ENCODE peak calls at places on chromosomes 6 and 20, in five cellular contexts. R, U, S, L and A are unnamed samples.

GRCh38 chr6:113719056-113719455 is 138.1 kb upstream of the MARCKS start:
- DNase-seq in R (no peak), U (no peak), S (peak), L (peak), A (no peak)

GRCh38 chr6:30206152-30206551 is 7.1 kb downstream of the TRIM26 start:
- DNase-seq in R (no peak), U (no peak), S (peak), L (no peak), A (no peak)

GRCh38 chr6:160974304-160974771 is 17.2 kb upstream of the MAP3K4 start:
- DNase-seq in R (no peak), U (no peak), S (peak), L (peak), A (no peak)

GRCh38 chr6:169701218-169701952 is 444 bp downstream of the WDR27 start:
- DNase-seq in R (no peak), U (no peak), S (no peak), L (peak), A (no peak)

GRCh38 chr20:4726710-4727391 is 5.1 kb downstream of the PRND start:
- DNase-seq in R (no peak), U (no peak), S (peak), L (peak), A (no peak)

GRCh38 chr6:30881987-30882763 is 2.1 kb upstream of the DDR1 start:
- DNase-seq in R (peak), U (no peak), S (peak), L (no peak), A (peak)

GRCh38 chr6:104711371-104711770 is 148.3 kb downstream of the HACE1 start:
- DNase-seq in R (no peak), U (no peak), S (peak), L (peak), A (no peak)

GRCh38 chr6:75205776-75206334 is at the start of gene COL12A1:
- DNase-seq in R (peak), U (peak), S (peak), L (peak), A (peak)

GRCh38 chr6:39100358-39100757 is 14.6 kb downstream of the SAYSD1 start:
- DNase-seq in R (no peak), U (no peak), S (no peak), L (no peak), A (no peak)

GRCh38 chr20:47249913-47250312 is 106.6 kb downstream of the ZMYND8 start:
- DNase-seq in R (no peak), U (no peak), S (no peak), L (no peak), A (no peak)

GRCh38 chr20:13877789-13878188 is 93.0 kb downstream of the NDUFAF5 start:
- DNase-seq in R (no peak), U (no peak), S (no peak), L (no peak), A (no peak)

GRCh38 chr6:126117251-126117650 is 130.9 kb downstream of the TRMT11 start:
- DNase-seq in R (no peak), U (no peak), S (no peak), L (no peak), A (no peak)

GRCh38 chr6:1952726-1953360 is 292.6 kb downstream of the GMDS start:
- DNase-seq in R (no peak), U (no peak), S (peak), L (peak), A (no peak)

GRCh38 chr6:105484238-105485161 is 81.6 kb upstream of the PREP start:
- DNase-seq in R (peak), U (no peak), S (peak), L (peak), A (no peak)

GRCh38 chr20:16689906-16690305 is 39.9 kb upstream of the SNRPB2 start:
- DNase-seq in R (no peak), U (no peak), S (no peak), L (no peak), A (no peak)

GRCh38 chr20:19851863-19852262 is 93.8 kb downstream of the RIN2 start:
- DNase-seq in R (no peak), U (no peak), S (peak), L (no peak), A (no peak)

GRCh38 chr20:46260480-46260879 is 47.8 kb downstream of the CDH22 start:
- DNase-seq in R (no peak), U (no peak), S (no peak), L (no peak), A (no peak)

GRCh38 chr6:137093183-137094069 is 48.7 kb upstream of the IL20RA start:
- DNase-seq in R (no peak), U (no peak), S (no peak), L (no peak), A (no peak)

GRCh38 chr6:140594806-140595128 is 1220.3 kb upstream of the CITED2 start:
- DNase-seq in R (no peak), U (no peak), S (no peak), L (no peak), A (no peak)

GRCh38 chr20:42161228-42161829 is 543.2 kb upstream of the CHD6 start:
- DNase-seq in R (no peak), U (no peak), S (no peak), L (no peak), A (peak)

GRCh38 chr6:390914-391558 is 516 bp upstream of the IRF4 start:
- DNase-seq in R (peak), U (peak), S (no peak), L (no peak), A (peak)

GRCh38 chr20:19074828-19075516 is 137.5 kb upstream of the SLC24A3 start:
- DNase-seq in R (no peak), U (peak), S (no peak), L (peak), A (no peak)

GRCh38 chr20:32912688-32913087 is 54.0 kb downstream of the EFCAB8 start:
- DNase-seq in R (no peak), U (no peak), S (no peak), L (no peak), A (no peak)

GRCh38 chr20:50762045-50762422 is 30.7 kb downstream of the PARD6B start:
- DNase-seq in R (no peak), U (no peak), S (no peak), L (no peak), A (no peak)
- H3K4ac ChIP-seq in R (no peak), U (no peak), S (no peak), L (peak), A (no peak)

GRCh38 chr6:27333642-27334040 is 21.6 kb upstream of the POM121L2 start:
- DNase-seq in R (no peak), U (no peak), S (no peak), L (no peak), A (no peak)
- H2AFZ ChIP-seq in R (peak), U (peak), S (no peak), L (no peak), A (no peak)

DNA sequence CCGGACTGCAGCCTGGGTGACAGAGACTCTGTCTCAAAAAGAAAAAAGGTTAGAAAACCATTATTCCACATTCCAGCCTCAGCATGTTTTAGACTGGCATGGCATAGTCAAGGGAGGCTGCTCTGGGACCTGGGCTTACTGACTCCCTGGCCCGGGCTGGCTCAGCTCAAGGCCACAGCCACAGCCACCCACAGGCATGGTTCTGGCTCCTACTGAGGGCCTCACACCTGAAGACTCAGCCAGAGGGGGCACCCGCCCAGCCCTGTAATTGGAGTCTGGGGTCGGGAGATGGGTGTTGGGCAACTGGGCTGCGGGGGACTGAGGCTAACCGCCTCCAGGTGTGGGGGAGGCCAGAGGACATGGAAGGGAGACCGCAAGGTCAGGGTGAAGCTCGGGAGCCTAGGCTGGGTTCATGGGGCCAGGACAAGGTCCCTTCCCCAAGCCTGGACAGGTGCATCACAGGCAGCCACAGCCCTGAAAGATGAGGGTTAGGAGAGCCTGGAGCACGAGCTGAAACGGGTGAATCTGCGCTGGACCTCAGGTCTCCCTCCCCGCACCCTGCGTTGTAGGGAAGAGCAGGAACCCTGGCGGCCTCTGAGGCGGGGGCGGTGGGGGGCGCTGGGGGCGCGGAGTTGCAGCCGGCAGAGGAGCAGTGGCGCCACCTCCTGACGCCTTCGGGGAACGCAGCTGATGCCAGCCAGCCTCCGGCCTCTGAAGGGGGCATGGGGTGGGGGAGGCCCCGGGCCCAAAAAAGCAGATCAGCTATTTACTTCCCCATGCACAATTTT is 67.7 kb upstream of the SRSF6 start:
- DNase-seq in R (peak), U (peak), S (no peak), L (peak), A (peak)
- H2BK12ac ChIP-seq in R (peak), U (peak), S (no peak), L (no peak), A (no peak)

GRCh38 chr20:658731-659291 is 5.8 kb upstream of the SRXN1 start:
- DNase-seq in R (no peak), U (no peak), S (no peak), L (no peak), A (no peak)
- H3K4ac ChIP-seq in R (no peak), U (peak), S (no peak), L (no peak), A (no peak)

GRCh38 chr6:159943965-159944598 is 24.8 kb upstream of the IGF2R start:
- DNase-seq in R (no peak), U (no peak), S (no peak), L (no peak), A (no peak)
- H2AFZ ChIP-seq in R (no peak), U (no peak), S (no peak), L (no peak), A (no peak)

DNA sequence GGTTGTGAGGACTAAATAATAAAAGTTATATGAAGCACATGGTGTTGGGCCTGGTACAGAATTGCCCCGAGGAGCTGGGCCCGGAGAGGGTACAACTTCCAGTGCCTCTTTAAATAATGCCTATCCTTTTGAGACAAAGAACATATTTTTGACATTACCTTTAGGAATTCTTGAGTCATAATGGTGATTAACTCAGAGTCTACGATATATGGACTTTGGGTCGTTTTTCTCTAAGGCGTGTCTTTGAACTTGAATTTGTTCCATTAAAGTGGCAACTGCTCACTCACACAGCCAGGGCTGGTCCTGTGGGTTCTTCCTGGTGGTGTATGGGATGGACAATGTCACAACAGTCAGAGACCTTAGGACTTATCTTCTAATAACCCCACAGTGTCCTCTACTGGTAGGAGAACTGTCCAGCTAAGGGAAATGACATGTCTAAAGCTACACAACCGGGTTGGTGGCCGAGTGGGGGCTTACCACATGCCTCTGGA is 106.5 kb downstream of the CDC5L start:
- DNase-seq in R (no peak), U (no peak), S (peak), L (peak), A (no peak)
- H2BK12ac ChIP-seq in R (no peak), U (no peak), S (no peak), L (no peak), A (no peak)

GRCh38 chr6:28468056-28468455 is 24.8 kb upstream of the ZSCAN23 start:
- DNase-seq in R (no peak), U (no peak), S (no peak), L (no peak), A (no peak)
- H3K4ac ChIP-seq in R (no peak), U (no peak), S (no peak), L (no peak), A (no peak)

GRCh38 chr20:17917832-17918618 is 50.6 kb downstream of the SNX5 start:
- DNase-seq in R (no peak), U (no peak), S (no peak), L (no peak), A (no peak)
- H2AFZ ChIP-seq in R (no peak), U (no peak), S (no peak), L (no peak), A (no peak)

GRCh38 chr6:53808302-53808881 is 13.6 kb downstream of the LRRC1 start:
- DNase-seq in R (no peak), U (no peak), S (no peak), L (no peak), A (no peak)
- H2BK12ac ChIP-seq in R (no peak), U (no peak), S (no peak), L (no peak), A (no peak)

GRCh38 chr6:100614386-100614785 is 149.7 kb upstream of the SIM1 start:
- DNase-seq in R (no peak), U (no peak), S (no peak), L (no peak), A (no peak)

GRCh38 chr6:100618349-100618671 is 153.6 kb upstream of the SIM1 start:
- DNase-seq in R (no peak), U (no peak), S (no peak), L (no peak), A (no peak)

GRCh38 chr6:100620085-100620484 is 155.4 kb upstream of the SIM1 start:
- DNase-seq in R (no peak), U (no peak), S (peak), L (no peak), A (no peak)

GRCh38 chr6:100614933-100615332 is 150.2 kb upstream of the SIM1 start:
- DNase-seq in R (no peak), U (no peak), S (no peak), L (no peak), A (no peak)

DNA sequence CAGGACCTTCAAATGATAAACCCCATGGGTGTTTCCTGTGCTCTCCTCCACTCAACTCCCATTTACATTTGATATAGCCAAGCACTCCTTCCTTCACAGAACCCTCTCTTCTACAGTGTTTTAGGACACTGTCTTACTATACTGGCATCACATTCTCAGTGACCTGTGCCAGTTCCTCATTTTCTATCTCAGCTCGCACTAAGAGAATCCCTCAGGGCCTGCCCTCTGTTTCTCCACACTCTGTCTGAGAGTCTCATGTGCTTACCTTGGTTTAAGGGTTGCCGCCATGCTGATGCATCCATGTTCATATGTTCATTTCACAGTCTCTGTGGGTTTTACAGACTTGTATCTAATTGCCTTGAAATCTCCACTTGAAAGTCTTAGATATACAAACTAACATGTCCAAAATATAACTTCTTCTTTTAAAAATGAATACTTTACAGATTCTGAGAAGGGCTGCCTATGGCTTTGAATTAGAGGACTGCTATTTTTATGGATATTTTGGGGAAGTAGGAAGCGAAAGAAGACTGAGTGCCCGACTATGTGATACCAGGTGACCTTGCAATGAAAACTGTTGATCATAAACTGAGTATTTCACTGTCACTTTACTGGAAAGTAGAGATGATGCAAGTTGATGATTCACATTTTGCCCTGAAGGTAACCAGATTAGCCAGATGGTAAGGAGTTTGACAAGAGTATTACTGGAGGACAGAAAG is 153.1 kb upstream of the SIM1 start:
- DNase-seq in R (no peak), U (no peak), S (peak), L (peak), A (no peak)
- H3K4ac ChIP-seq in R (no peak), U (no peak), S (no peak), L (no peak), A (no peak)